ENCODE peak calls at places on chromosomes 2 and 18, in four cellular contexts. B is fibroblast of the aortic adventitia, W is mammary epithelial cell, E is T-helper 22 cell. I is an unnamed sample.

GRCh38 chr2:36889782-36890181 is 76.6 kb downstream of the STRN start:
- DNase-seq in E (no peak), W (peak; percentile 97), B (peak; percentile 86), I (no peak)

GRCh38 chr2:121605820-121606733 is 43.2 kb downstream of the CLASP1 start:
- DNase-seq in E (no peak), B (peak; percentile 10), W (no peak), I (no peak)

GRCh38 chr2:239150125-239151011 is 250.5 kb downstream of the HDAC4 start:
- DNase-seq in E (no peak), W (no peak), B (no peak), I (no peak)

GRCh38 chr2:112272669-112273068 is 2.7 kb upstream of the ZC3H6 start:
- DNase-seq in E (no peak), W (no peak), B (no peak), I (no peak)

GRCh38 chr2:204010611-204011560 is 74.3 kb downstream of the ICOS start:
- DNase-seq in E (no peak), B (no peak), W (peak; percentile 23), I (no peak)

GRCh38 chr2:177667626-177668025 is 275.1 kb downstream of the AGPS start:
- DNase-seq in B (no peak), W (peak; percentile 37), E (no peak), I (no peak)

GRCh38 chr2:48519608-48520007 is 10.3 kb upstream of the STON1 start:
- DNase-seq in B (no peak), E (no peak), W (no peak), I (no peak)

GRCh38 chr18:78542204-78542603 is 437.4 kb upstream of the SALL3 start:
- DNase-seq in W (peak; percentile 1), B (no peak), E (no peak), I (peak; percentile 57)

GRCh38 chr2:95260028-95261023 is 13.9 kb upstream of the PROM2 start:
- DNase-seq in W (peak; percentile 93), E (no peak), B (peak; percentile 4), I (no peak)

GRCh38 chr2:102826904-102827303 is 65.1 kb downstream of the TMEM182 start:
- DNase-seq in W (peak; percentile 1), B (no peak), E (no peak), I (peak; percentile 75)

GRCh38 chr2:60839126-60839813 is 42.1 kb upstream of the REL start:
- DNase-seq in B (no peak), E (no peak), W (no peak), I (no peak)

GRCh38 chr2:105455488-105455991 is 56.7 kb upstream of the FHL2 start:
- DNase-seq in E (no peak), B (peak; percentile 97), W (peak; percentile 99), I (no peak)

GRCh38 chr2:191933307-191934105 is 86.6 kb upstream of the CAVIN2 start:
- DNase-seq in W (peak; percentile 78), B (no peak), E (no peak), I (no peak)

GRCh38 chr2:241272298-241272721 is 43.2 kb downstream of the HDLBP start:
- DNase-seq in B (no peak), E (no peak), W (no peak), I (no peak)

GRCh38 chr2:17752892-17753802 is 463 bp downstream of the SMC6 start:
- DNase-seq in B (peak; percentile 43), E (peak; percentile 28), W (peak; percentile 83), I (peak; percentile 23)

GRCh38 chr2:75820693-75821092 is 110.0 kb upstream of the GCFC2 start:
- DNase-seq in E (no peak), B (no peak), W (no peak), I (no peak)

GRCh38 chr2:199973703-199974102 is 18.3 kb downstream of the MAIP1 start:
- DNase-seq in B (peak; percentile 77), E (no peak), W (no peak), I (no peak)

GRCh38 chr18:24600076-24600654 is 139.7 kb downstream of the HRH4 start:
- DNase-seq in W (peak; percentile 45), E (no peak), B (peak; percentile 77), I (peak; percentile 81)

GRCh38 chr2:157874278-157874825 is 1.8 kb downstream of the ACVR1 start:
- DNase-seq in B (no peak), W (no peak), E (no peak), I (no peak)

GRCh38 chr2:75607988-75608683 is 38.4 kb upstream of the MRPL19 start:
- DNase-seq in B (no peak), E (no peak), W (no peak), I (no peak)

GRCh38 chr2:125172181-125172580 is 1147.1 kb downstream of the CNTNAP5 start:
- DNase-seq in E (no peak), B (peak; percentile 10), W (no peak), I (no peak)

GRCh38 chr2:147037048-147037447 is 807.8 kb upstream of the ACVR2A start:
- DNase-seq in W (no peak), B (no peak), E (no peak), I (no peak)

GRCh38 chr2:56185582-56186046 is 1.8 kb downstream of the CCDC85A start:
- DNase-seq in E (no peak), W (peak; percentile 10), B (peak; percentile 64), I (no peak)

GRCh38 chr18:3466872-3467271 is 16.9 kb downstream of the TGIF1 start:
- DNase-seq in W (no peak), E (no peak), B (peak; percentile 11), I (no peak)

GRCh38 chr18:13558132-13558531 is 168.2 kb downstream of the FAM210A start:
- DNase-seq in W (peak; percentile 29), B (peak; percentile 8), E (no peak), I (peak; percentile 72)

GRCh38 chr2:196160101-196160500 is 11.3 kb downstream of the STK17B start:
- DNase-seq in E (peak; percentile 62), W (peak; percentile 84), B (peak; percentile 90), I (no peak)

GRCh38 chr18:50473896-50474295 is 86.0 kb upstream of the MAPK4 start:
- DNase-seq in W (no peak), E (no peak), B (no peak), I (peak; percentile 38)

GRCh38 chr2:240398711-240399267 is 36.7 kb upstream of the GPC1 start:
- DNase-seq in W (no peak), E (no peak), B (no peak), I (no peak)

GRCh38 chr18:12895016-12895415 is 11.0 kb upstream of the PTPN2 start:
- DNase-seq in W (no peak), E (no peak), B (no peak), I (no peak)

GRCh38 chr18:68840554-68841263 is 42.8 kb downstream of the CCDC102B start:
- DNase-seq in B (peak; percentile 95), E (no peak), W (peak; percentile 77), I (no peak)

GRCh38 chr2:170165129-170165528 is 12.8 kb upstream of the MYO3B start:
- DNase-seq in B (peak; percentile 28), E (no peak), W (peak; percentile 56), I (no peak)

GRCh38 chr2:86396304-86396785 is 44.8 kb upstream of the KDM3A start:
- DNase-seq in B (peak; percentile 35), E (no peak), W (peak; percentile 30), I (peak; percentile 8)

GRCh38 chr2:54613794-54614257 is 109.6 kb upstream of the EML6 start:
- DNase-seq in B (peak; percentile 57), E (no peak), W (peak; percentile 82), I (no peak)

GRCh38 chr2:241771286-241772062 is 5.1 kb upstream of the GAL3ST2 start:
- DNase-seq in E (no peak), B (peak; percentile 31), W (no peak), I (no peak)

GRCh38 chr2:127685410-127686110 is 10.2 kb upstream of the LIMS2 start:
- DNase-seq in E (no peak), B (no peak), W (no peak), I (no peak)

GRCh38 chr2:233165895-233166661 is 85.4 kb upstream of the ATG16L1 start:
- DNase-seq in B (peak; percentile 16), E (no peak), W (peak; percentile 57), I (no peak)

GRCh38 chr2:49153231-49153630 is 1.1 kb downstream of the FSHR start:
- DNase-seq in W (no peak), E (no peak), B (no peak), I (no peak)

GRCh38 chr2:97991081-97991856 is 4.5 kb downstream of the TMEM131 start:
- DNase-seq in E (no peak), B (no peak), W (no peak), I (no peak)

GRCh38 chr2:26299488-26300092 is 46.4 kb upstream of the SELENOI start:
- DNase-seq in B (peak; percentile 80), W (peak; percentile 60), E (no peak), I (no peak)